ENCODE peak calls at places on chromosomes 3 and 15, in eight cellular contexts. L is GM23338, Y is HepG2, Q is HCT116, O is H1, N is GM12878, V is K562, H is endothelial cell of umbilical vein. F is an unnamed sample.

GRCh38 chr3:194030372-194030771 is 105.6 kb upstream of the HES1 start:
- DNase-seq in L (no peak), Y (peak), Q (no peak), O (no peak), N (no peak), V (no peak), H (no peak), F (no peak)

GRCh38 chr3:65986285-65986684 is 52.4 kb downstream of the MAGI1 start:
- DNase-seq in L (no peak), Y (no peak), Q (no peak), O (no peak), N (no peak), V (no peak), H (no peak), F (no peak)

GRCh38 chr15:26176831-26177230 is 313.7 kb upstream of the ATP10A start:
- DNase-seq in L (no peak), Y (no peak), Q (no peak), O (no peak), N (no peak), V (no peak), H (no peak), F (no peak)

GRCh38 chr3:111128884-111129283 is 57.3 kb downstream of the NECTIN3 start:
- DNase-seq in L (peak), Y (no peak), Q (no peak), O (no peak), N (no peak), V (no peak), H (no peak), F (no peak)

GRCh38 chr3:30768703-30769550 is 125.5 kb downstream of the GADL1 start:
- DNase-seq in L (peak), Y (peak), Q (peak), O (no peak), N (no peak), V (peak), H (peak), F (no peak)

GRCh38 chr3:65412591-65412990 is 626.1 kb downstream of the MAGI1 start:
- DNase-seq in L (peak), Y (peak), Q (no peak), O (no peak), N (no peak), V (no peak), H (peak), F (no peak)

GRCh38 chr15:70437089-70437488 is 326.3 kb downstream of the UACA start:
- DNase-seq in L (no peak), Y (peak), Q (no peak), O (no peak), N (no peak), V (no peak), H (no peak), F (no peak)

GRCh38 chr15:48865387-48866079 is 12.4 kb upstream of the EID1 start:
- DNase-seq in L (peak), Y (no peak), Q (no peak), O (no peak), N (no peak), V (no peak), H (no peak), F (no peak)

GRCh38 chr3:150275946-150276345 is 132.2 kb upstream of the TSC22D2 start:
- DNase-seq in L (no peak), Y (no peak), Q (no peak), O (no peak), N (no peak), V (no peak), H (no peak), F (no peak)

GRCh38 chr3:21256932-21257331 is 494.1 kb downstream of the ZNF385D start:
- DNase-seq in L (no peak), Y (no peak), Q (no peak), O (no peak), N (no peak), V (no peak), H (peak), F (no peak)

GRCh38 chr3:109098245-109098644 is 19.7 kb downstream of the MORC1 start:
- DNase-seq in L (peak), Y (peak), Q (peak), O (no peak), N (no peak), V (peak), H (no peak), F (no peak)

GRCh38 chr15:23538657-23539056 is 26.8 kb upstream of the MKRN3 start:
- DNase-seq in L (no peak), Y (no peak), Q (no peak), O (no peak), N (no peak), V (no peak), H (no peak), F (no peak)

GRCh38 chr15:92599394-92599970 is 56.1 kb downstream of the FAM174B start:
- DNase-seq in L (no peak), Y (no peak), Q (no peak), O (no peak), N (no peak), V (no peak), H (no peak), F (no peak)

GRCh38 chr3:114409291-114409690 is 115.5 kb downstream of the TIGIT start:
- DNase-seq in L (no peak), Y (no peak), Q (no peak), O (no peak), N (no peak), V (no peak), H (no peak), F (no peak)

GRCh38 chr3:138089091-138089490 is 26.3 kb downstream of the DZIP1L start:
- DNase-seq in L (no peak), Y (peak), Q (no peak), O (no peak), N (no peak), V (no peak), H (no peak), F (no peak)

GRCh38 chr15:93081399-93081798 is 7.6 kb downstream of the RGMA start:
- DNase-seq in L (no peak), Y (no peak), Q (no peak), O (no peak), N (no peak), V (no peak), H (no peak), F (no peak)

GRCh38 chr15:20294651-20295237 is 246.9 kb downstream of the GOLGA6L6 start:
- DNase-seq in L (no peak), Y (no peak), Q (no peak), O (no peak), N (no peak), V (peak), H (no peak), F (no peak)

GRCh38 chr3:22714758-22715157 is 488.4 kb upstream of the UBE2E2 start:
- DNase-seq in L (peak), Y (no peak), Q (no peak), O (no peak), N (no peak), V (no peak), H (no peak), F (no peak)

GRCh38 chr15:70487380-70487725 is 276.0 kb downstream of the UACA start:
- DNase-seq in L (no peak), Y (no peak), Q (no peak), O (no peak), N (no peak), V (no peak), H (no peak), F (no peak)

GRCh38 chr15:41603941-41604660 is 45.1 kb downstream of the TYRO3 start:
- DNase-seq in L (peak), Y (peak), Q (peak), O (peak), N (no peak), V (peak), H (peak), F (no peak)

GRCh38 chr15:78142332-78142731 is 6.8 kb upstream of the IDH3A start:
- DNase-seq in L (no peak), Y (no peak), Q (no peak), O (no peak), N (no peak), V (no peak), H (no peak), F (no peak)

GRCh38 chr15:62809106-62809967 is 233.2 kb upstream of the TPM1 start:
- DNase-seq in L (no peak), Y (peak), Q (no peak), O (no peak), N (no peak), V (no peak), H (no peak), F (no peak)

GRCh38 chr3:71857926-71858325 is 73.0 kb upstream of the PROK2 start:
- DNase-seq in L (no peak), Y (no peak), Q (no peak), O (no peak), N (no peak), V (no peak), H (no peak), F (no peak)

GRCh38 chr15:77550275-77551251 is 82.1 kb downstream of the LINGO1 start:
- DNase-seq in L (no peak), Y (no peak), Q (no peak), O (no peak), N (no peak), V (no peak), H (no peak), F (no peak)

GRCh38 chr3:47573190-47574172 is 5.2 kb downstream of the CSPG5 start:
- DNase-seq in L (no peak), Y (no peak), Q (no peak), O (no peak), N (no peak), V (no peak), H (no peak), F (no peak)

GRCh38 chr15:98923159-98923558 is 84.4 kb downstream of the PGPEP1L start:
- DNase-seq in L (no peak), Y (no peak), Q (no peak), O (no peak), N (no peak), V (no peak), H (no peak), F (no peak)

GRCh38 chr3:45367451-45367850 is 20.9 kb upstream of the LARS2 start:
- DNase-seq in L (no peak), Y (no peak), Q (peak), O (no peak), N (no peak), V (no peak), H (no peak), F (no peak)

DNA sequence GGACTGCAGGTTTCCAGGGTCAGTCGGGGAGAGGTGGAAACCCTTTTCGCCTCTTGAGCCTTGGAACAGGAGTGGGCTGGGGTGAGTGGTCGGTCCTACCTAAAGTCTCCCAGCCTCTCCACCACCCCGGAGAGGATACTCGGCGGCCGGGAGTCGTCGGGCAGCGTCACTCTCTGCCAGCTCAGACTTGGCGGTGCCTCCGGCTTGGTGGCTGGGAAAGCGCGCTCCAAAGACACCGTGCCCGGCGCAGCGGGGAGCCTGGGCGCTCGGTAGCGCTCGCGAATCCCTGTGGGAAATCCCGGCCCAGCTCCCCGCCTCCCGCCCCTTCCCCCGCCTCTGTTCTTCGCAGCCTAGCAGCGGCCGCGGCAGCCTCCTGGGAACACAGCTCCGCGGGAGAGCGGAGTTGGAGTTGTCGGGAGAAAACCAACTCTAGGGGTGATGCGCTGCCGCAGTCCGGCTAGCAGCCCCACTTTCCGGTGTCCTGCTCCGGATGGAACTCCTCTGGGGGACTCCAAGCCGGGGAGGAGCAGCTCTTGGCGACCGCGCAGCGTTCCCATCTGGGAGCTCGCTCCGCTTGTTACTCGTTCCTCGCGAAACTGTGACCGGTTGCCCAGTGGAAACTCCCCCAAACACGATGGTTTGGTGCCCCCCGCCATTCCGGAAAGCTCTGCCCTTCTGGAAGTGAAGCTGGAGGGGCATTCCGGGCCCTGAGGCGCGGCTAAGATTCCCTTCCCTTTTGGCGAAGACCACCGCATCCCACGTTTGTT is 1.4 kb downstream of the EPHB1 start:
- DNase-seq in L (peak), Y (no peak), Q (no peak), O (no peak), N (no peak), V (no peak), H (peak), F (no peak)
- TF ChIP-seq EZH2 in L (peak), Y (no peak), Q (no peak), O (peak), N (no peak), V (no peak), H (peak), F (no peak)

GRCh38 chr3:356947-357346 is 160.4 kb downstream of the CHL1 start:
- DNase-seq in L (no peak), Y (no peak), Q (no peak), O (no peak), N (no peak), V (no peak), H (no peak), F (no peak)
- H3K27ac ChIP-seq in L (no peak), Y (no peak), Q (no peak), O (no peak), N (no peak), V (no peak), H (no peak), F (no peak)

GRCh38 chr15:43958894-43959330 is 132.1 kb downstream of the WDR76 start:
- DNase-seq in L (peak), Y (no peak), Q (peak), O (no peak), N (no peak), V (no peak), H (peak), F (no peak)
- TF ChIP-seq POLR2AphosphoS5 in L (no peak), Y (no peak), Q (no peak), O (no peak), N (no peak), V (no peak), H (no peak), F (no peak)

GRCh38 chr3:62369476-62369743 is 3.9 kb downstream of the FEZF2 start:
- DNase-seq in L (no peak), Y (no peak), Q (no peak), O (no peak), N (no peak), V (no peak), H (no peak), F (no peak)
- TF ChIP-seq EZH2 in L (peak), Y (no peak), Q (no peak), O (no peak), N (no peak), V (no peak), H (no peak), F (no peak)

GRCh38 chr15:74385442-74386132 is 18.1 kb upstream of the CYP11A1 start:
- DNase-seq in L (no peak), Y (no peak), Q (no peak), O (no peak), N (no peak), V (no peak), H (peak), F (no peak)
- H3K27ac ChIP-seq in L (no peak), Y (no peak), Q (no peak), O (no peak), N (peak), V (no peak), H (peak), F (no peak)

GRCh38 chr3:14223595-14223994 is 45.0 kb downstream of the LSM3 start:
- DNase-seq in L (no peak), Y (no peak), Q (no peak), O (no peak), N (no peak), V (no peak), H (no peak), F (no peak)
- TF ChIP-seq POLR2AphosphoS5 in L (no peak), Y (no peak), Q (no peak), O (no peak), N (no peak), V (no peak), H (no peak), F (no peak)

F was measured in SK-N-MC.